ENCODE peak calls at places on chromosome 9, in six cellular contexts. N is HuH-7.5, M is cardiac muscle cell, O is HS-27A, K is GM23248, H is heart left ventricle. X is an unnamed sample.

GRCh38 chr9:135023389-135023788 is 64.1 kb upstream of the OLFM1 start:
- DNase-seq in N (peak), M (peak), O (no peak), K (peak), H (no peak), X (no peak)

GRCh38 chr9:125904155-125904841 is 157.1 kb downstream of the PBX3 start:
- DNase-seq in N (no peak), M (no peak), O (no peak), K (no peak), H (no peak), X (no peak)

GRCh38 chr9:27355166-27355565 is 58.2 kb upstream of the EQTN start:
- DNase-seq in N (no peak), M (no peak), O (peak), K (no peak), H (no peak), X (no peak)

GRCh38 chr9:81410201-81410600 is 279.1 kb downstream of the TLE1 start:
- DNase-seq in N (no peak), M (no peak), O (no peak), K (peak), H (no peak), X (peak)

GRCh38 chr9:77893706-77894105 is 137.9 kb downstream of the GNAQ start:
- DNase-seq in N (no peak), M (no peak), O (no peak), K (no peak), H (no peak), X (no peak)

GRCh38 chr9:129486496-129487306 is 134.2 kb downstream of the C9orf50 start:
- DNase-seq in N (no peak), M (no peak), O (no peak), K (peak), H (peak), X (peak)

GRCh38 chr9:134942421-134943119 is 24.9 kb upstream of the FCN1 start:
- DNase-seq in N (no peak), M (no peak), O (no peak), K (peak), H (no peak), X (no peak)

GRCh38 chr9:133449760-133450159 is 10.0 kb upstream of the CACFD1 start:
- DNase-seq in N (no peak), M (no peak), O (no peak), K (peak), H (no peak), X (no peak)

GRCh38 chr9:134593286-134593685 is 48.3 kb upstream of the COL5A1 start:
- DNase-seq in N (no peak), M (no peak), O (no peak), K (no peak), H (no peak), X (no peak)

GRCh38 chr9:120098584-120098983 is 481.4 kb downstream of the CDK5RAP2 start:
- DNase-seq in N (no peak), M (no peak), O (no peak), K (no peak), H (no peak), X (no peak)

GRCh38 chr9:134413890-134414731 is 87.9 kb downstream of the RXRA start:
- DNase-seq in N (no peak), M (no peak), O (no peak), K (peak), H (peak), X (peak)

GRCh38 chr9:121576281-121577075 is 75.0 kb upstream of the DAB2IP start:
- DNase-seq in N (no peak), M (peak), O (no peak), K (no peak), H (no peak), X (no peak)

GRCh38 chr9:115142502-115143265 is 24.7 kb upstream of the TNC start:
- DNase-seq in N (no peak), M (no peak), O (no peak), K (peak), H (no peak), X (no peak)

GRCh38 chr9:14369011-14369410 is 55.1 kb upstream of the NFIB start:
- DNase-seq in N (no peak), M (no peak), O (no peak), K (no peak), H (no peak), X (no peak)

GRCh38 chr9:127084071-127085039 is 38.1 kb downstream of the ANGPTL2 start:
- DNase-seq in N (no peak), M (no peak), O (no peak), K (no peak), H (no peak), X (no peak)

GRCh38 chr9:85964526-85964925 is 23.6 kb downstream of the NAA35 start:
- DNase-seq in N (no peak), M (no peak), O (no peak), K (no peak), H (no peak), X (no peak)

GRCh38 chr9:134634190-134634589 is 7.4 kb upstream of the COL5A1 start:
- DNase-seq in N (no peak), M (no peak), O (no peak), K (no peak), H (no peak), X (no peak)

GRCh38 chr9:105445203-105445881 is 2.5 kb upstream of the FSD1L start:
- DNase-seq in N (no peak), M (no peak), O (no peak), K (peak), H (peak), X (no peak)

GRCh38 chr9:78725565-78725964 is 428.6 kb downstream of the PSAT1 start:
- DNase-seq in N (no peak), M (no peak), O (no peak), K (no peak), H (no peak), X (no peak)

GRCh38 chr9:133387680-133388079 is 11.5 kb downstream of the STKLD1 start:
- DNase-seq in N (peak), M (no peak), O (no peak), K (no peak), H (no peak), X (no peak)

GRCh38 chr9:101705135-101705661 is 33.2 kb downstream of the GRIN3A start:
- DNase-seq in N (no peak), M (peak), O (no peak), K (peak), H (peak), X (peak)